ENCODE peak calls at places on chromosomes 2 and 18, in six cellular contexts. E is H9, Z is mesenchymal stem cell, I is IMR-90, X is neuronal stem cell, Q is H1. Y is an unnamed sample.

GRCh38 chr2:149648282-149649030 is 60.9 kb upstream of the MMADHC start:
- DNase-seq in E (no peak), Z (peak), I (peak), X (no peak), Q (no peak), Y (peak)

GRCh38 chr2:240983361-240983995 is 14.9 kb upstream of the SNED1 start:
- DNase-seq in E (peak), Z (no peak), I (peak), X (no peak), Q (peak), Y (peak)

GRCh38 chr2:121735520-121736074 is 1.1 kb downstream of the NIFK start:
- DNase-seq in E (no peak), Z (peak), I (no peak), X (no peak), Q (no peak), Y (no peak)

GRCh38 chr2:17851731-17852585 is 26.5 kb upstream of the KCNS3 start:
- DNase-seq in E (peak), Z (peak), I (peak), X (peak), Q (peak), Y (peak)

GRCh38 chr2:54999182-54999581 is 51.1 kb downstream of the RTN4 start:
- DNase-seq in E (no peak), Z (peak), I (peak), X (no peak), Q (no peak), Y (no peak)

GRCh38 chr2:65686928-65687521 is 254.6 kb upstream of the SPRED2 start:
- DNase-seq in E (no peak), Z (no peak), I (no peak), X (no peak), Q (no peak), Y (peak)

GRCh38 chr2:1249897-1250687 is 163.2 kb upstream of the TPO start:
- DNase-seq in E (no peak), Z (no peak), I (no peak), X (no peak), Q (no peak), Y (no peak)

GRCh38 chr2:238285653-238286082 is 2.7 kb downstream of the PER2 start:
- DNase-seq in E (peak), Z (peak), I (peak), X (no peak), Q (no peak), Y (peak)

GRCh38 chr2:17583166-17583565 is 42.7 kb downstream of the VSNL1 start:
- DNase-seq in E (no peak), Z (no peak), I (no peak), X (no peak), Q (no peak), Y (no peak)

GRCh38 chr2:223944166-223944703 is 900 bp downstream of the WDFY1 start:
- DNase-seq in E (peak), Z (peak), I (no peak), X (peak), Q (peak), Y (peak)

GRCh38 chr2:227871375-227871788 is at the start of gene DAW1:
- DNase-seq in E (peak), Z (peak), I (peak), X (peak), Q (peak), Y (peak)

GRCh38 chr2:9738718-9739496 is 104.4 kb upstream of the TAF1B start:
- DNase-seq in E (no peak), Z (no peak), I (no peak), X (no peak), Q (no peak), Y (no peak)

GRCh38 chr18:21740474-21740723 is 193 bp upstream of the MIB1 start:
- DNase-seq in E (peak), Z (no peak), I (peak), X (no peak), Q (no peak), Y (no peak)

GRCh38 chr2:171531291-171531690 is 9.0 kb downstream of the CYBRD1 start:
- DNase-seq in E (no peak), Z (peak), I (peak), X (no peak), Q (no peak), Y (no peak)

GRCh38 chr18:3140342-3140741 is 79.4 kb downstream of the MYOM1 start:
- DNase-seq in E (no peak), Z (no peak), I (no peak), X (no peak), Q (no peak), Y (no peak)

GRCh38 chr18:50849448-50849847 is 29.5 kb upstream of the ME2 start:
- DNase-seq in E (no peak), Z (no peak), I (peak), X (no peak), Q (no peak), Y (no peak)

GRCh38 chr2:71291398-71291797 is 40.2 kb upstream of the ZNF638 start:
- DNase-seq in E (no peak), Z (no peak), I (no peak), X (no peak), Q (no peak), Y (no peak)

GRCh38 chr18:3264362-3264761 is 2.4 kb downstream of the MYL12B start:
- DNase-seq in E (no peak), Z (peak), I (peak), X (no peak), Q (no peak), Y (no peak)

GRCh38 chr2:138112536-138112935 is 148.3 kb downstream of the HNMT start:
- DNase-seq in E (no peak), Z (no peak), I (no peak), X (no peak), Q (no peak), Y (no peak)

GRCh38 chr18:54769526-54770464 is 58.5 kb upstream of the RAB27B start:
- DNase-seq in E (no peak), Z (peak), I (peak), X (no peak), Q (no peak), Y (no peak)

GRCh38 chr18:53268455-53268854 is 928.5 kb downstream of the DCC start:
- DNase-seq in E (no peak), Z (no peak), I (no peak), X (no peak), Q (no peak), Y (peak)

GRCh38 chr18:32851936-32852335 is 79.1 kb upstream of the KLHL14 start:
- DNase-seq in E (no peak), Z (peak), I (no peak), X (no peak), Q (no peak), Y (no peak)

GRCh38 chr2:112541315-112542122 is 746 bp upstream of the POLR1B start:
- DNase-seq in E (peak), Z (peak), I (peak), X (peak), Q (peak), Y (peak)

GRCh38 chr2:55885129-55885943 is 38.2 kb downstream of the EFEMP1 start:
- DNase-seq in E (no peak), Z (peak), I (peak), X (no peak), Q (no peak), Y (peak)

GRCh38 chr18:9506046-9506792 is 30.9 kb downstream of the RALBP1 start:
- DNase-seq in E (no peak), Z (no peak), I (peak), X (no peak), Q (no peak), Y (peak)

GRCh38 chr2:10733980-10734379 is 12.6 kb downstream of the ATP6V1C2 start:
- DNase-seq in E (no peak), Z (no peak), I (no peak), X (no peak), Q (no peak), Y (no peak)

GRCh38 chr2:238238766-238239551 is 879 bp downstream of the HES6 start:
- DNase-seq in E (peak), Z (no peak), I (no peak), X (no peak), Q (peak), Y (peak)

GRCh38 chr2:101983486-101983885 is 8.3 kb upstream of the IL1R2 start:
- DNase-seq in E (no peak), Z (no peak), I (no peak), X (no peak), Q (no peak), Y (peak)

GRCh38 chr2:33491685-33492084 is 15.2 kb downstream of the RASGRP3 start:
- DNase-seq in E (peak), Z (no peak), I (no peak), X (no peak), Q (peak), Y (peak)

GRCh38 chr2:171794918-171795317 is 99.1 kb downstream of the SLC25A12 start:
- DNase-seq in E (no peak), Z (no peak), I (no peak), X (peak), Q (no peak), Y (peak)

GRCh38 chr2:163697846-163698637 is 37.8 kb downstream of the FIGN start:
- DNase-seq in E (no peak), Z (no peak), I (no peak), X (no peak), Q (no peak), Y (peak)

GRCh38 chr2:43228782-43229659 is 2.6 kb upstream of the ZFP36L2 start:
- DNase-seq in E (no peak), Z (peak), I (no peak), X (no peak), Q (no peak), Y (no peak)

GRCh38 chr2:43230981-43231827 is 4.8 kb upstream of the ZFP36L2 start:
- DNase-seq in E (no peak), Z (no peak), I (no peak), X (no peak), Q (no peak), Y (no peak)

GRCh38 chr2:43236256-43236655 is 9.8 kb upstream of the ZFP36L2 start:
- DNase-seq in E (no peak), Z (no peak), I (no peak), X (no peak), Q (no peak), Y (no peak)

GRCh38 chr2:43230481-43230880 is 4.1 kb upstream of the ZFP36L2 start:
- DNase-seq in E (peak), Z (no peak), I (no peak), X (no peak), Q (no peak), Y (peak)

GRCh38 chr2:43233218-43234212 is 7.1 kb upstream of the ZFP36L2 start:
- DNase-seq in E (no peak), Z (no peak), I (no peak), X (no peak), Q (no peak), Y (no peak)
- H2BK15ac ChIP-seq in E (no peak), Z (no peak), I (no peak), X (no peak), Q (no peak), Y (no peak)

GRCh38 chr18:41038071-41038470 is 917.0 kb upstream of the PIK3C3 start:
- DNase-seq in E (no peak), Z (peak), I (peak), X (no peak), Q (no peak), Y (no peak)

GRCh38 chr18:41043876-41044275 is 911.2 kb upstream of the PIK3C3 start:
- DNase-seq in E (no peak), Z (no peak), I (no peak), X (no peak), Q (no peak), Y (no peak)
- H2BK15ac ChIP-seq in E (no peak), Z (no peak), I (no peak), X (no peak), Q (no peak), Y (no peak)

GRCh38 chr2:79660552-79660951 is 147.7 kb downstream of the CTNNA2 start:
- DNase-seq in E (no peak), Z (no peak), I (peak), X (no peak), Q (no peak), Y (no peak)

GRCh38 chr2:79670198-79670597 is 157.3 kb downstream of the CTNNA2 start:
- DNase-seq in E (peak), Z (peak), I (no peak), X (peak), Q (peak), Y (peak)

GRCh38 chr2:79669714-79670113 is 156.9 kb downstream of the CTNNA2 start:
- DNase-seq in E (no peak), Z (no peak), I (no peak), X (no peak), Q (no peak), Y (no peak)

GRCh38 chr2:79666430-79666829 is 153.6 kb downstream of the CTNNA2 start:
- DNase-seq in E (no peak), Z (no peak), I (no peak), X (no peak), Q (no peak), Y (no peak)
- H2BK15ac ChIP-seq in E (no peak), Z (no peak), I (no peak), X (no peak), Q (no peak), Y (no peak)

DNA sequence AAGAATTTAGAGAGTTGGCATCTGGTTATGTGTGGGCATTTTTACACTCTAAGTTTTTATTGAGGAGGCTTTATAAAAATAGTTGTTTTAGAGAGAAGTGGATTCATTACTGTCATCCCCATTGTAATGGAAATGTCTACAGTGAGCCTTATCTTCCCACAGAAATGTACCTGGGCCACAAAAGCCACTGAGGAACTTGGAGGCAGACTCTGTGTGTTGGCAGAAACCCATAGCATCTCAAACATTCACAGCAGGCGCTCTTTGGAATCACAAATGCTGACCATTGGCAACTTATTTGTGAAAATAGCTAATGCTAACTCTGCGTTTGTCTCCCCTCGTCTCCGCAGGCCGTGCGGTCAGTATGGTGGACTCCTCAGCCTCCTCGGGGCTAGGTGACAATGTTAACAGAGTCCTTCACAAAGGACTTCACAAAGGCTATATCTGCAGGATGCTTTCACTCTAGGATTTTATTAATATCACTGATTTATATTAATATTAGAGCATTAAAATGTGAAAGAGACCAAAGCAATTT is 689.1 kb upstream of the POU3F3 start:
- DNase-seq in E (peak), Z (no peak), I (no peak), X (no peak), Q (no peak), Y (no peak)
- H2BK15ac ChIP-seq in E (no peak), Z (no peak), I (no peak), X (no peak), Q (no peak), Y (no peak)

GRCh38 chr2:98180456-98180855 is 93.5 kb downstream of the VWA3B start:
- DNase-seq in E (no peak), Z (no peak), I (no peak), X (no peak), Q (no peak), Y (no peak)
- H2BK15ac ChIP-seq in E (no peak), Z (no peak), I (no peak), X (peak), Q (no peak), Y (no peak)

GRCh38 chr2:30165050-30165520 is 18.3 kb downstream of the YPEL5 start:
- DNase-seq in E (peak), Z (peak), I (peak), X (peak), Q (no peak), Y (peak)

GRCh38 chr2:30162821-30163220 is 16.0 kb downstream of the YPEL5 start:
- DNase-seq in E (no peak), Z (no peak), I (no peak), X (no peak), Q (no peak), Y (no peak)

GRCh38 chr2:30161929-30162328 is 15.1 kb downstream of the YPEL5 start:
- DNase-seq in E (no peak), Z (no peak), I (no peak), X (no peak), Q (no peak), Y (peak)

GRCh38 chr2:30164131-30164925 is 17.5 kb downstream of the YPEL5 start:
- DNase-seq in E (no peak), Z (no peak), I (peak), X (no peak), Q (no peak), Y (peak)

DNA sequence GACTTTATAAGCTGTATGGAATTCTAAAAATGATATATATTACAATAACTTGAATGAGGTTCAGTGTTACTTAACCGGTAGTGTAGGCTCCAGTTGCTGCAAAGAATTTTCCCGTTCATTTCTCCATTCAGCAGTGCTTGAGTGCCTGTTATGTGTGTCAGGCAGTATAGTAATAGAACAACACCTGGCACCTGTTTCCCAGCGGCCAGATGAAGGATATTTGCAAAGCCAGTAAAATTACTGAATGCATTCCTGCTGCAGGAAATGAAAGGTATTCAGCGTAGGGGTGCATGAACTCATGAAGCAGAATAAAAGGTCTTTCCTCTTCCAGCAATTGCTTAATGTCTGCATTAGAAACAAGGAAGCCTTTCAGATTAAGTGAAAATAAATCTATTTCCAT is 18.8 kb downstream of the YPEL5 start:
- DNase-seq in E (no peak), Z (no peak), I (no peak), X (no peak), Q (no peak), Y (no peak)
- H2BK15ac ChIP-seq in E (no peak), Z (no peak), I (no peak), X (no peak), Q (no peak), Y (no peak)

DNA sequence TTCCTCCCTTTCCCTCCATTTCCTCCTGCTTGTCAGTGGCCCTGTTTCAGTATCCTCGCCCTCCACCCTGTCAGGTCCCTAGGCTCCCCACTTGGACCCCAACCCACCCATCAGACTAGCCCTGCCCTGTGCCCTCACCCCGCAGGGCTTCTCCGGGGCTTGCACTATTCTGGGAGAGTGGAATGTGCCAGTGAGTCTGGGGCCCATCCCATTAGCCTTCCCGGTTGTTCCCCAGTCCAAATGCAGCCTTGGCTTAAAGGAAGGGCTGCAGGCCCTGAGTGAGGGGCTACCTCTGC is 45.5 kb downstream of the MYO7B start:
- DNase-seq in E (no peak), Z (no peak), I (no peak), X (no peak), Q (peak), Y (no peak)
- H2BK15ac ChIP-seq in E (no peak), Z (no peak), I (no peak), X (no peak), Q (no peak), Y (no peak)

GRCh38 chr18:28189400-28190239 is 12.7 kb upstream of the CDH2 start:
- DNase-seq in E (peak), Z (peak), I (peak), X (no peak), Q (peak), Y (peak)

GRCh38 chr18:28198588-28198987 is 21.7 kb upstream of the CDH2 start:
- DNase-seq in E (no peak), Z (no peak), I (no peak), X (no peak), Q (no peak), Y (no peak)

GRCh38 chr18:28193177-28193778 is 16.3 kb upstream of the CDH2 start:
- DNase-seq in E (no peak), Z (no peak), I (no peak), X (no peak), Q (no peak), Y (no peak)
- H2BK15ac ChIP-seq in E (no peak), Z (no peak), I (no peak), X (no peak), Q (no peak), Y (no peak)

Y was measured in mesendoderm.